ENCODE peak calls at places on chromosome 7, in seven cellular contexts. One of them, this sample, is unnamed.

GRCh38 chr7:68663392-68663791 is 934.9 kb upstream of the AUTS2 start:
- DNase-seq in OCI-LY7: no peak
- DNase-seq in cardiac fibroblast: no peak
- DNase-seq in fibroblast of the aortic adventitia: no peak
- DNase-seq in kidney: no peak
- DNase-seq in GM12878: no peak
- DNase-seq in MCF 10A: no peak
- DNase-seq in this sample: no peak

GRCh38 chr7:44608916-44609648 is 2.7 kb downstream of the OGDH start:
- DNase-seq in cardiac fibroblast: no peak
- DNase-seq in GM12878: no peak
- DNase-seq in fibroblast of the aortic adventitia: peak; percentile 82
- DNase-seq in OCI-LY7: no peak
- DNase-seq in MCF 10A: no peak
- DNase-seq in kidney: no peak
- DNase-seq in this sample: no peak

GRCh38 chr7:123417580-123417979 is 116.8 kb downstream of the IQUB start:
- DNase-seq in GM12878: no peak
- DNase-seq in fibroblast of the aortic adventitia: no peak
- DNase-seq in kidney: no peak
- DNase-seq in MCF 10A: no peak
- DNase-seq in cardiac fibroblast: no peak
- DNase-seq in OCI-LY7: peak; percentile 8
- DNase-seq in this sample: no peak

GRCh38 chr7:92875171-92875570 is 38.8 kb upstream of the CDK6 start:
- DNase-seq in cardiac fibroblast: no peak
- DNase-seq in MCF 10A: no peak
- DNase-seq in fibroblast of the aortic adventitia: no peak
- DNase-seq in GM12878: no peak
- DNase-seq in OCI-LY7: no peak
- DNase-seq in kidney: no peak
- DNase-seq in this sample: no peak

GRCh38 chr7:105831824-105832535 is 44.4 kb downstream of the ATXN7L1 start:
- DNase-seq in cardiac fibroblast: peak; percentile 36
- DNase-seq in GM12878: no peak
- DNase-seq in MCF 10A: no peak
- DNase-seq in fibroblast of the aortic adventitia: peak; percentile 56
- DNase-seq in kidney: no peak
- DNase-seq in OCI-LY7: no peak
- DNase-seq in this sample: no peak

GRCh38 chr7:122736183-122736582 is 33.5 kb upstream of the RNF148 start:
- DNase-seq in cardiac fibroblast: peak; percentile 22
- DNase-seq in GM12878: no peak
- DNase-seq in fibroblast of the aortic adventitia: no peak
- DNase-seq in OCI-LY7: no peak
- DNase-seq in MCF 10A: no peak
- DNase-seq in kidney: no peak
- DNase-seq in this sample: no peak

GRCh38 chr7:87853237-87853864 is 22.8 kb downstream of the SLC25A40 start:
- DNase-seq in OCI-LY7: no peak
- DNase-seq in fibroblast of the aortic adventitia: peak; percentile 44
- DNase-seq in kidney: no peak
- DNase-seq in MCF 10A: peak; percentile 52
- DNase-seq in GM12878: no peak
- DNase-seq in cardiac fibroblast: peak; percentile 72
- DNase-seq in this sample: no peak

GRCh38 chr7:105675873-105676484 is 94.7 kb upstream of the EFCAB10 start:
- DNase-seq in MCF 10A: no peak
- DNase-seq in fibroblast of the aortic adventitia: no peak
- DNase-seq in OCI-LY7: no peak
- DNase-seq in cardiac fibroblast: no peak
- DNase-seq in kidney: no peak
- DNase-seq in GM12878: no peak
- DNase-seq in this sample: no peak

GRCh38 chr7:131106681-131107342 is 220.9 kb upstream of the MKLN1 start:
- DNase-seq in kidney: peak; percentile 89
- DNase-seq in GM12878: no peak
- DNase-seq in OCI-LY7: peak; percentile 42
- DNase-seq in MCF 10A: peak; percentile 50
- DNase-seq in fibroblast of the aortic adventitia: no peak
- DNase-seq in cardiac fibroblast: no peak
- DNase-seq in this sample: no peak
- TF ChIP-seq CTCF in kidney: no peak
- TF ChIP-seq CTCF in GM12878: no peak
- TF ChIP-seq CTCF in OCI-LY7: no peak
- TF ChIP-seq CTCF in MCF 10A: no peak
- TF ChIP-seq CTCF in fibroblast of the aortic adventitia: no peak
- TF ChIP-seq CTCF in cardiac fibroblast: no peak
- TF ChIP-seq CTCF in this sample: no peak

DNA sequence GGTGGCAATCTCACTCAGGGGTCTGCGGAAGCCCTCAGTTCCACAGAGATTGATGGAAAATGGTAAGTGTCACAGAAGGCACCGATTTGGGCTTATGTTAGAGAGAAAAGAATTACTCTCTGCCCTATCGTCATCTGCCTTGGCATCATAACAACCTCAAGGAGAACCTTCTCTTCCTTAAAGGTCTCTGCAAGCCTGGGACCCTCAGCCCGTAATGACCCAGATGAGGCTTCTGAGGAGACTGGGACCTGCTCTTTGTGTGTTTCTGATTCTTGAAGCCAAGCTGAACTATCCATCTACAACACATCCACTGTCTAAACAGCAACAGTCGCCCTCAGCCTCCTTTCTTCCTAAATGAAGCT is 263.1 kb upstream of the AOAH start:
- DNase-seq in MCF 10A: no peak
- DNase-seq in fibroblast of the aortic adventitia: no peak
- DNase-seq in cardiac fibroblast: no peak
- DNase-seq in OCI-LY7: no peak
- DNase-seq in GM12878: no peak
- DNase-seq in kidney: no peak
- DNase-seq in this sample: no peak
- TF ChIP-seq CTCF in MCF 10A: no peak
- TF ChIP-seq CTCF in fibroblast of the aortic adventitia: no peak
- TF ChIP-seq CTCF in cardiac fibroblast: no peak
- TF ChIP-seq CTCF in OCI-LY7: no peak
- TF ChIP-seq CTCF in GM12878: no peak
- TF ChIP-seq CTCF in kidney: no peak
- TF ChIP-seq CTCF in this sample: peak; percentile 47

DNA sequence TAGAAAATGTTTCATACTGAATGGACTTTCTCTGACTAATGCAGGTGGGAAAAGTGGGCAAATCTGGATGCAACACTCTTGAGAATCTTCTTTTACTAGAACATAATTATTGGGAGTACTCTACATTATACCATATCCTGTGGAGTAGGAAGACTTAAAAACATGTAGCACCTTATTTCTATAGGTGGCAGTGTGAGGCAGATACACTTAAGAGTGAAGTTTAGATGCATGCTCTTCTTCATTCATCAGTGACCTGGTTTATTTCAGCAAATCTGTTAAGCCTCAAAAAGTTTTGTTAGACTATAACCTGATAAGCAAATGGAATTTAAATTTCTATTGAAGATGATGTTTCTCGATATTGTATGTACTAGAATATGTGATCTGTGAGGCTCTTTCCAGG is 1087.1 kb upstream of the LRRN3 start:
- DNase-seq in OCI-LY7: no peak
- DNase-seq in kidney: no peak
- DNase-seq in MCF 10A: peak; percentile 8
- DNase-seq in GM12878: no peak
- DNase-seq in fibroblast of the aortic adventitia: no peak
- DNase-seq in cardiac fibroblast: no peak
- DNase-seq in this sample: no peak
- TF ChIP-seq CTCF in OCI-LY7: peak; percentile 15
- TF ChIP-seq CTCF in kidney: no peak
- TF ChIP-seq CTCF in MCF 10A: no peak
- TF ChIP-seq CTCF in GM12878: no peak
- TF ChIP-seq CTCF in fibroblast of the aortic adventitia: no peak
- TF ChIP-seq CTCF in cardiac fibroblast: no peak
- TF ChIP-seq CTCF in this sample: peak; percentile 40

DNA sequence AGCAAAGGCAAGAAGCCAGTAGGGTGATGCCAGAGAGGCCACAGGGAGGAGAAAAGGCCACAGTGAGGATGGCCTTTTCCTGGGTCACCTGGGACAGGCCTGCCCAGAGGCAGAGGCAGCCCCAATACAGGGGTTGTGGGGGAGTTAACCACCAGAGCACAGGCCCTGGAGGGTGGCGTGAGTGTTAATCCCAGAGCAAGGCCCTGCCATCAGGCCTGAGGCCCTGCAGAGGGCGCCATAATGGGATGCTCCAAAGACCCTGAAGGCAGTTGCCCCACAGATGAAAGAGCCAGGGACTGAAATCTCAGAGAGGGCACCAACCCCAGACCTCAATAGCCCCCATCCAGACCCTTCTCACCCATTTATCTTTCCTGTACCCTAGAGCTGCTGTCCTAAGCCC is 23.9 kb downstream of the SLC13A4 start:
- DNase-seq in kidney: no peak
- DNase-seq in cardiac fibroblast: no peak
- DNase-seq in GM12878: no peak
- DNase-seq in fibroblast of the aortic adventitia: no peak
- DNase-seq in OCI-LY7: peak; percentile 22
- DNase-seq in MCF 10A: no peak
- DNase-seq in this sample: no peak
- TF ChIP-seq CTCF in kidney: no peak
- TF ChIP-seq CTCF in cardiac fibroblast: peak; percentile 30
- TF ChIP-seq CTCF in GM12878: peak; percentile 27
- TF ChIP-seq CTCF in fibroblast of the aortic adventitia: peak; percentile 6
- TF ChIP-seq CTCF in OCI-LY7: peak; percentile 71
- TF ChIP-seq CTCF in MCF 10A: peak; percentile 12
- TF ChIP-seq CTCF in this sample: peak; percentile 51

DNA sequence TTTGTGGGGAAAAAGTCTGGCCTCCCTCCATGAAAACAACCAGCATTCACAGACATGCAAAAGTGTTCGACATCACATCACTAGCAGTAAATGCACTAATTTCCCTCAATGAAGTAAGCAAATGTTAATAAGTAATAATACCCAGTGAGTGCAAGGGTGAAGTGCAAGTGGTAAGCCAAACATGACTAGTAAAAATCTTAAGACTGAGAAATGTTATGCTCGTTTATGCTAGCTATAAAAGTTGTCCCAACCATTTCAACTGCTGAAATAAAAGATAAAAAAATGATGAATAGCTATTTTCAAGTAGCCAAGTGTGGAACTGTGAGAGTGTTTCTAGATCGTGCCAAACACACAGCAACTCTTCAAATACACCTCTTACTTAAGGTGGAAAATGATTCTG is 43.4 kb downstream of the TSPAN12 start:
- DNase-seq in kidney: no peak
- DNase-seq in MCF 10A: no peak
- DNase-seq in GM12878: no peak
- DNase-seq in cardiac fibroblast: no peak
- DNase-seq in fibroblast of the aortic adventitia: no peak
- DNase-seq in OCI-LY7: no peak
- DNase-seq in this sample: no peak
- TF ChIP-seq CTCF in kidney: no peak
- TF ChIP-seq CTCF in MCF 10A: no peak
- TF ChIP-seq CTCF in GM12878: no peak
- TF ChIP-seq CTCF in cardiac fibroblast: no peak
- TF ChIP-seq CTCF in fibroblast of the aortic adventitia: no peak
- TF ChIP-seq CTCF in OCI-LY7: no peak
- TF ChIP-seq CTCF in this sample: no peak

DNA sequence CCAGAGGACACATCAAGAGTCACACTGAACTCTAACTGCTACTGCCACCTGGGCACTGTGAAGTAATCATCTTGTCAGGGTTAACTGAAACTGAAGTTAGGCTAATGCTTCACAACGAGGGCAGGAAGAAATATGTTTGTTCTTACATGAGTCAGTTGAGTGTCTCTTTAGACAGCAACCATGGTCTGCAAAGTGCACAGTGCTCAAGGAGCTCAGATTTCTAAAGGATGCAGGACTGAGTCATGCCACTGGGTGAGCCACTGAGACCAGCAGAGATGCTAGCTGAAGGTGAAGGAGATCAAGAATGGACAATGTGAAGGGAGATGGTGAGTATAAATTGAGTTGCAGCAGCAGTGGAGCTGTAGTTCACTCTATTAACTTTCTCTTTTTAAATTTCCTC is 76.0 kb upstream of the CTTNBP2 start:
- DNase-seq in cardiac fibroblast: no peak
- DNase-seq in kidney: no peak
- DNase-seq in GM12878: no peak
- DNase-seq in MCF 10A: peak; percentile 69
- DNase-seq in fibroblast of the aortic adventitia: no peak
- DNase-seq in OCI-LY7: no peak
- DNase-seq in this sample: no peak
- TF ChIP-seq CTCF in cardiac fibroblast: no peak
- TF ChIP-seq CTCF in kidney: no peak
- TF ChIP-seq CTCF in GM12878: peak; percentile 11
- TF ChIP-seq CTCF in MCF 10A: no peak
- TF ChIP-seq CTCF in fibroblast of the aortic adventitia: peak; percentile 4
- TF ChIP-seq CTCF in OCI-LY7: peak; percentile 11
- TF ChIP-seq CTCF in this sample: peak; percentile 54

This sample was measured in chondrocyte.